ENCODE peak calls at places on chromosomes 4 and X, in eight cellular contexts. Q, N, F, B, G, D, X and I are unnamed samples.

GRCh38 chrX:77347572-77347971 is 99.6 kb upstream of the FGF16 start:
- DNase-seq in Q (no peak), N (no peak), F (no peak), B (no peak), G (no peak), D (peak), X (no peak), I (no peak)

GRCh38 chrX:69027181-69028005 is 137.9 kb downstream of the PJA1 start:
- DNase-seq in Q (no peak), N (no peak), F (no peak), B (no peak), G (no peak), D (peak), X (peak), I (no peak)

GRCh38 chrX:66638591-66639500 is at the start of gene EDA2R:
- DNase-seq in Q (peak), N (no peak), F (peak), B (peak), G (peak), D (peak), X (peak), I (no peak)

GRCh38 chrX:67692246-67692645 is 148.4 kb downstream of the AR start:
- DNase-seq in Q (peak), N (no peak), F (no peak), B (peak), G (no peak), D (peak), X (no peak), I (no peak)

GRCh38 chrX:41734530-41734929 is 10.5 kb downstream of the GPR82 start:
- DNase-seq in Q (no peak), N (no peak), F (no peak), B (no peak), G (no peak), D (no peak), X (no peak), I (no peak)

GRCh38 chr4:76001760-76002159 is 5.5 kb downstream of the CXCL9 start:
- DNase-seq in Q (no peak), N (no peak), F (no peak), B (no peak), G (no peak), D (no peak), X (no peak), I (no peak)

GRCh38 chrX:86102341-86102740 is 45.9 kb upstream of the DACH2 start:
- DNase-seq in Q (no peak), N (no peak), F (no peak), B (no peak), G (no peak), D (no peak), X (no peak), I (no peak)

GRCh38 chr4:89681219-89681618 is 155.7 kb downstream of the SNCA start:
- DNase-seq in Q (no peak), N (no peak), F (no peak), B (no peak), G (no peak), D (no peak), X (peak), I (no peak)

GRCh38 chrX:150094996-150095395 is 156.7 kb upstream of the EOLA2 start:
- DNase-seq in Q (peak), N (no peak), F (no peak), B (no peak), G (no peak), D (peak), X (no peak), I (no peak)

GRCh38 chr4:25928320-25928955 is 14.4 kb downstream of the SMIM20 start:
- DNase-seq in Q (no peak), N (no peak), F (no peak), B (no peak), G (no peak), D (no peak), X (no peak), I (no peak)

GRCh38 chrX:117839544-117839943 is 277.1 kb downstream of the KLHL13 start:
- DNase-seq in Q (no peak), N (no peak), F (no peak), B (no peak), G (no peak), D (no peak), X (no peak), I (no peak)

GRCh38 chr4:108861339-108861738 is 98.5 kb upstream of the ETNPPL start:
- DNase-seq in Q (no peak), N (no peak), F (no peak), B (no peak), G (no peak), D (peak), X (peak), I (no peak)

GRCh38 chr4:123110685-123111084 is 188.3 kb upstream of the NUDT6 start:
- DNase-seq in Q (no peak), N (no peak), F (no peak), B (no peak), G (no peak), D (no peak), X (no peak), I (no peak)

GRCh38 chrX:132685276-132685675 is 196.4 kb upstream of the MBNL3 start:
- DNase-seq in Q (no peak), N (no peak), F (no peak), B (no peak), G (no peak), D (no peak), X (no peak), I (no peak)

DNA sequence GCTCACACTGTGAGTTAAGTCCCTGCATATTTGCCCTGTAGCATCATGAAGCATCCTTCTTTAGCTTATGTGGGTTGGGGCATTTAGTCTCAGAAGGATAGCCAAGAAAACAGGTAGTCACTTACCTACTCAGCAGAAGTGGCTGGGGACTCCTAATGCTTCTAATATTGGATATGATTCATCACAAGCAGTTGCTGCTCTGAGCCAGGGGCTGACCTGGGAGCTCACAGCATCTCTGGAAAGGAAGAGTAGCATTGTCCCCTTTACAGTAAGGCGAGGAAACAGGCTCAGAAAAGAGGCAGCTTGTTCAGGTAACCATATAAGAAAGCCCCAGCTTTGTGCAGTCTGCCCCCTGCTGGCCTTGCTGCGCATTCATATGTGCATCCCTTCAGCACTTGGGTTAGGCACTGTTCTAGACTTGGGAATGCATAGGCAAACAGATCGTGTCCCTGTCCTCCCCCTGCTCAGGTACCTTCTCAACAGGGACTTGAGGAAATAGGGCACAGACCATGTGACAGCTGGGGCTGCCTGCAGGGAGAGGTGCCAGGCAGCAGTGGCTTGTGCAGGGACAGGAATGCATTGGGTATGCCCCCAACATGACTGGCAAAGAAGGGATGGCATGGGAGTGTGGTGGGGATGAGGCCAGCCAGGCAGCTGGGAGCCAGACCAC is 35.7 kb upstream of the TBC1D14 start:
- DNase-seq in Q (peak), N (peak), F (peak), B (no peak), G (peak), D (peak), X (peak), I (no peak)
- TF ChIP-seq CTCF in Q (peak), N (peak), F (peak), B (peak), G (peak), D (peak), X (peak), I (peak)

GRCh38 chr4:8525383-8526120 is 54.6 kb upstream of the GPR78 start:
- DNase-seq in Q (no peak), N (no peak), F (no peak), B (no peak), G (no peak), D (peak), X (no peak), I (no peak)
- TF ChIP-seq CTCF in Q (no peak), N (no peak), F (no peak), B (no peak), G (no peak), D (no peak), X (no peak), I (no peak)

GRCh38 chr4:154854362-154854761 is 73.3 kb downstream of the RBM46 start:
- DNase-seq in Q (no peak), N (no peak), F (no peak), B (no peak), G (no peak), D (no peak), X (no peak), I (no peak)
- TF ChIP-seq CTCF in Q (peak), N (peak), F (no peak), B (no peak), G (no peak), D (peak), X (peak), I (no peak)

GRCh38 chr4:163598489-163598888 is 104.0 kb downstream of the TMA16 start:
- DNase-seq in Q (no peak), N (no peak), F (no peak), B (no peak), G (no peak), D (no peak), X (no peak), I (no peak)
- TF ChIP-seq CTCF in Q (no peak), N (no peak), F (no peak), B (no peak), G (no peak), D (no peak), X (no peak), I (no peak)

GRCh38 chrX:75623535-75623934 is 100.7 kb upstream of the ZDHHC15 start:
- DNase-seq in Q (no peak), N (no peak), F (no peak), B (no peak), G (no peak), D (no peak), X (no peak), I (no peak)
- TF ChIP-seq CTCF in Q (peak), N (peak), F (no peak), B (no peak), G (no peak), D (no peak), X (peak), I (no peak)

GRCh38 chr4:41213563-41214157 is 682 bp downstream of the APBB2 start:
- DNase-seq in Q (no peak), N (no peak), F (peak), B (no peak), G (peak), D (no peak), X (peak), I (no peak)

GRCh38 chr4:41215155-41215554 is 813 bp upstream of the APBB2 start:
- DNase-seq in Q (no peak), N (no peak), F (no peak), B (no peak), G (no peak), D (no peak), X (no peak), I (no peak)

GRCh38 chr4:41214158-41215146 is at the start of gene APBB2:
- DNase-seq in Q (peak), N (peak), F (peak), B (peak), G (peak), D (peak), X (peak), I (peak)

GRCh38 chr4:41209901-41210300 is 4.4 kb downstream of the APBB2 start:
- DNase-seq in Q (no peak), N (no peak), F (no peak), B (no peak), G (peak), D (no peak), X (no peak), I (no peak)

DNA sequence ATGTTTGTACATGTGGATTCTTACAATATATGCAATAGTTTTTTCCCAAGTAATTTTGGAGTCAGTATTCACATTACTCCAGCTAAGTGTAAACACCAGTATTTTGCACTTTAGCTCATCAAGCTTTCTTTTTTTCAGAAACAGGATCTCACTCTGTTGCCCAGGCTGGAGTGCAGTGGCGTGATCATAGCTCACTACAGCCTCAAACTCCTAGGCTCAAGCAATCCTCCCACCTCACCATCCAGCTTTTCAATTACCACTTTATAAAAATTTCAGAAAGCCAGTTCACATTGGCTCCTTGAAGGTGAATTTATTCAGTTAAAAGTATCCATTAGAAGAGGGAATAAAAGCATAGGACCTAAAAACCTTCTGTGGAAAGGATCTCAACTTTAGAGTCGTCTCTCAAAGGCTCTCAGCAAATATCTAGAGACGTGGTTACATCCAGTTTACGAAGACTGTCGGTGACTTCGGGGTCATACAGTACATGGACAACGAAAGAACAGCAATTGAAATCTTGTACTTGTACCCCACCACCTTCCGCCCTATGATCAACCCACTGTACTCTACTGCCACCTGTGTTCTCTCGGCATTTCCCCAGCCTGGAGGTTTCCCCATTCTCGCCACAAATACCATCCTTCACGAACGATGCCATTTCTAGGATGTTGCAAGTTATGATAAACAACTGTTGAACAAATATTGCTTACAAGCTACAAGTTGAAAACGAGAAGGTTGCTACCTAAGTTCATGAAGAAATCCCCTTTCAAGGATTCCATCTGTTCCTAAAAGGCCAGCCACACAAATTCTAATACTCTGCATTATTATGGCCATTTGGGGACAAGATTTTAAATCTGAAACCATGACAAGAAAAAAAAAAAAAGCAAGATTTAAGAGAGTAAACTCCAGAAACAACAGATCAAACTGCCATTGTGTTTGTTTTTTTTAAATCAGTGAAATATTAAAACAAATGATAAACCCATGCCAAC is 1.8 kb downstream of the APBB2 start:
- DNase-seq in Q (peak), N (no peak), F (peak), B (peak), G (peak), D (peak), X (no peak), I (no peak)
- TF ChIP-seq CTCF in Q (peak), N (peak), F (peak), B (peak), G (peak), D (peak), X (no peak), I (peak)

GRCh38 chr4:121817006-121817405 is 6.7 kb downstream of the CCNA2 start:
- DNase-seq in Q (no peak), N (no peak), F (no peak), B (no peak), G (no peak), D (no peak), X (no peak), I (no peak)
- TF ChIP-seq CTCF in Q (no peak), N (no peak), F (no peak), B (no peak), G (no peak), D (no peak), X (no peak), I (no peak)